ENCODE peak calls at places on chromosome 5, in ten cellular contexts. One of them, this sample, is unnamed.

GRCh38 chr5:124453221-124454032 is 293.0 kb downstream of the ZNF608 start:
- DNase-seq in adrenal gland: no peak
- DNase-seq in cardiac muscle cell: peak; percentile 47
- DNase-seq in prostate gland: no peak
- DNase-seq in BE2C: no peak
- DNase-seq in heart left ventricle: no peak
- DNase-seq in kidney: no peak
- DNase-seq in A549: no peak
- DNase-seq in NT2/D1: no peak
- DNase-seq in thoracic aorta: no peak
- DNase-seq in this sample: no peak

GRCh38 chr5:58458851-58459275 is 1.0 kb downstream of the PLK2 start:
- DNase-seq in adrenal gland: no peak
- DNase-seq in cardiac muscle cell: no peak
- DNase-seq in prostate gland: no peak
- DNase-seq in BE2C: no peak
- DNase-seq in heart left ventricle: no peak
- DNase-seq in kidney: no peak
- DNase-seq in A549: peak; percentile 54
- DNase-seq in NT2/D1: no peak
- DNase-seq in thoracic aorta: no peak
- DNase-seq in this sample: peak; percentile 14

GRCh38 chr5:27316283-27316675 is 277.9 kb upstream of the CDH9 start:
- DNase-seq in adrenal gland: no peak
- DNase-seq in cardiac muscle cell: peak; percentile 80
- DNase-seq in prostate gland: no peak
- DNase-seq in BE2C: no peak
- DNase-seq in heart left ventricle: no peak
- DNase-seq in kidney: no peak
- DNase-seq in A549: peak; percentile 4
- DNase-seq in NT2/D1: no peak
- DNase-seq in thoracic aorta: no peak
- DNase-seq in this sample: no peak

GRCh38 chr5:135386886-135387628 is 12.0 kb downstream of the MACROH2A1 start:
- DNase-seq in adrenal gland: peak; percentile 39
- DNase-seq in cardiac muscle cell: peak; percentile 93
- DNase-seq in prostate gland: no peak
- DNase-seq in BE2C: no peak
- DNase-seq in heart left ventricle: peak; percentile 47
- DNase-seq in kidney: no peak
- DNase-seq in A549: peak; percentile 88
- DNase-seq in NT2/D1: no peak
- DNase-seq in thoracic aorta: no peak
- DNase-seq in this sample: no peak

GRCh38 chr5:57618767-57619381 is 136.3 kb upstream of the ACTBL2 start:
- DNase-seq in adrenal gland: no peak
- DNase-seq in cardiac muscle cell: no peak
- DNase-seq in prostate gland: no peak
- DNase-seq in BE2C: no peak
- DNase-seq in heart left ventricle: no peak
- DNase-seq in kidney: no peak
- DNase-seq in A549: no peak
- DNase-seq in NT2/D1: no peak
- DNase-seq in thoracic aorta: no peak
- DNase-seq in this sample: no peak

GRCh38 chr5:39526914-39527477 is 102.2 kb upstream of the DAB2 start:
- DNase-seq in adrenal gland: peak; percentile 33
- DNase-seq in cardiac muscle cell: peak; percentile 54
- DNase-seq in prostate gland: no peak
- DNase-seq in BE2C: no peak
- DNase-seq in heart left ventricle: peak; percentile 35
- DNase-seq in kidney: no peak
- DNase-seq in A549: no peak
- DNase-seq in NT2/D1: peak; percentile 11
- DNase-seq in thoracic aorta: no peak
- DNase-seq in this sample: no peak

GRCh38 chr5:111706345-111706744 is 50.6 kb downstream of the NREP start:
- DNase-seq in adrenal gland: no peak
- DNase-seq in cardiac muscle cell: peak; percentile 42
- DNase-seq in prostate gland: no peak
- DNase-seq in BE2C: no peak
- DNase-seq in heart left ventricle: no peak
- DNase-seq in kidney: no peak
- DNase-seq in A549: no peak
- DNase-seq in NT2/D1: no peak
- DNase-seq in thoracic aorta: no peak
- DNase-seq in this sample: no peak

GRCh38 chr5:35360671-35361070 is 130.4 kb upstream of the PRLR start:
- DNase-seq in adrenal gland: peak; percentile 29
- DNase-seq in cardiac muscle cell: no peak
- DNase-seq in prostate gland: no peak
- DNase-seq in BE2C: no peak
- DNase-seq in heart left ventricle: no peak
- DNase-seq in kidney: no peak
- DNase-seq in A549: no peak
- DNase-seq in NT2/D1: no peak
- DNase-seq in thoracic aorta: no peak
- DNase-seq in this sample: no peak

GRCh38 chr5:59587489-59588337 is 305.8 kb downstream of the PDE4D start:
- DNase-seq in adrenal gland: peak; percentile 26
- DNase-seq in cardiac muscle cell: peak; percentile 87
- DNase-seq in prostate gland: peak; percentile 20
- DNase-seq in BE2C: peak; percentile 86
- DNase-seq in heart left ventricle: peak; percentile 52
- DNase-seq in kidney: peak; percentile 86
- DNase-seq in A549: peak; percentile 92
- DNase-seq in NT2/D1: peak; percentile 68
- DNase-seq in thoracic aorta: no peak
- DNase-seq in this sample: no peak

GRCh38 chr5:160463775-160464465 is 42.3 kb downstream of the PTTG1 start:
- DNase-seq in adrenal gland: no peak
- DNase-seq in cardiac muscle cell: peak; percentile 70
- DNase-seq in prostate gland: no peak
- DNase-seq in BE2C: no peak
- DNase-seq in heart left ventricle: no peak
- DNase-seq in kidney: no peak
- DNase-seq in A549: no peak
- DNase-seq in NT2/D1: no peak
- DNase-seq in thoracic aorta: no peak
- DNase-seq in this sample: no peak

GRCh38 chr5:71589903-71590302 is 2.8 kb downstream of the MCCC2 start:
- DNase-seq in adrenal gland: no peak
- DNase-seq in cardiac muscle cell: no peak
- DNase-seq in prostate gland: no peak
- DNase-seq in BE2C: no peak
- DNase-seq in heart left ventricle: no peak
- DNase-seq in kidney: no peak
- DNase-seq in A549: no peak
- DNase-seq in NT2/D1: no peak
- DNase-seq in thoracic aorta: no peak
- DNase-seq in this sample: no peak

GRCh38 chr5:59522201-59522831 is 371.2 kb downstream of the PDE4D start:
- DNase-seq in adrenal gland: no peak
- DNase-seq in cardiac muscle cell: no peak
- DNase-seq in prostate gland: no peak
- DNase-seq in BE2C: no peak
- DNase-seq in heart left ventricle: no peak
- DNase-seq in kidney: no peak
- DNase-seq in A549: peak; percentile 81
- DNase-seq in NT2/D1: no peak
- DNase-seq in thoracic aorta: no peak
- DNase-seq in this sample: no peak

DNA sequence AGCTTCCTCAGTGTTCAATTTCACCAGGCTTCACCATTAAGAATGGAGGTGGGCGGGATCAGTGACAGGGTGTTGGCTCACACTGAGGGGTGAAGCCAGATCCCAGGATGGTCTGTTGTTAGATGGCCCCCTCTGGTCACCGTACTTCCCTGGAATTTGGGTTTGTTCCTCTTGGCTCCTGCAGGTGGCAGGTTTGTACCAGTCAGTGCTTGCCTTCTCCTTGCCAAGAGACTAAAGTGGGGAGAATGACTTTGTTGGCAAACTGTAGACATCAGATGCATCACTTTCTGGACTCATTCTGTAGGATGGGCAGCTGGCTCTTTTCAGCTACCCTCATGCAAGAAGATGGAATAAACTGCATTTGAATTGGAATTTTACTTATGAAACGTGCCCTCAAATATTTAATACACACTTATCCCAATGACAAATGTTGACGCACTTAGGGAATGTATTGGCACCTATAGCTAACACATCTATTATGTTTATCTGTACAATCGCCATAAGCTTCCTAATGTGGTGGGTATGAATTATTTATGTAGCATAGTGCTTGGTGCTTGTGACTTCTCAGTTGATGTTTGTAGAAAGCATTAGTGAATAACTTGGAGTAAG is 31.4 kb upstream of the ANKRD55 start:
- DNase-seq in adrenal gland: peak; percentile 49
- DNase-seq in cardiac muscle cell: peak; percentile 29
- DNase-seq in prostate gland: peak; percentile 10
- DNase-seq in BE2C: peak; percentile 56
- DNase-seq in heart left ventricle: no peak
- DNase-seq in kidney: no peak
- DNase-seq in A549: peak; percentile 71
- DNase-seq in NT2/D1: peak; percentile 38
- DNase-seq in thoracic aorta: no peak
- DNase-seq in this sample: no peak
- H3K4me1 ChIP-seq in adrenal gland: peaks cover 1% of the 10 kb centered on the region
- H3K4me1 ChIP-seq in cardiac muscle cell: peaks cover 4% of the 10 kb centered on the region
- H3K4me1 ChIP-seq in prostate gland: no peaks in the 10 kb centered on the region
- H3K4me1 ChIP-seq in BE2C: no peaks in the 10 kb centered on the region
- H3K4me1 ChIP-seq in heart left ventricle: peaks cover 3% of the 10 kb centered on the region
- H3K4me1 ChIP-seq in kidney: no peaks in the 10 kb centered on the region
- H3K4me1 ChIP-seq in A549: peaks cover 8% of the 10 kb centered on the region
- H3K4me1 ChIP-seq in NT2/D1: peaks cover 2% of the 10 kb centered on the region
- H3K4me1 ChIP-seq in thoracic aorta: peaks cover 3% of the 10 kb centered on the region
- H3K4me1 ChIP-seq in this sample: no peaks in the 10 kb centered on the region

GRCh38 chr5:154401931-154402330 is 43.9 kb upstream of the SAP30L start:
- DNase-seq in adrenal gland: no peak
- DNase-seq in cardiac muscle cell: no peak
- DNase-seq in prostate gland: no peak
- DNase-seq in BE2C: no peak
- DNase-seq in heart left ventricle: no peak
- DNase-seq in kidney: no peak
- DNase-seq in A549: no peak
- DNase-seq in NT2/D1: no peak
- DNase-seq in thoracic aorta: no peak
- DNase-seq in this sample: no peak

GRCh38 chr5:154402611-154403010 is 43.2 kb upstream of the SAP30L start:
- DNase-seq in adrenal gland: no peak
- DNase-seq in cardiac muscle cell: no peak
- DNase-seq in prostate gland: no peak
- DNase-seq in BE2C: no peak
- DNase-seq in heart left ventricle: no peak
- DNase-seq in kidney: no peak
- DNase-seq in A549: no peak
- DNase-seq in NT2/D1: no peak
- DNase-seq in thoracic aorta: no peak
- DNase-seq in this sample: no peak

GRCh38 chr5:154401355-154401754 is 44.4 kb upstream of the SAP30L start:
- DNase-seq in adrenal gland: no peak
- DNase-seq in cardiac muscle cell: no peak
- DNase-seq in prostate gland: no peak
- DNase-seq in BE2C: no peak
- DNase-seq in heart left ventricle: no peak
- DNase-seq in kidney: no peak
- DNase-seq in A549: no peak
- DNase-seq in NT2/D1: no peak
- DNase-seq in thoracic aorta: no peak
- DNase-seq in this sample: no peak

GRCh38 chr5:154403234-154403633 is 42.6 kb upstream of the SAP30L start:
- DNase-seq in adrenal gland: no peak
- DNase-seq in cardiac muscle cell: no peak
- DNase-seq in prostate gland: no peak
- DNase-seq in BE2C: no peak
- DNase-seq in heart left ventricle: no peak
- DNase-seq in kidney: no peak
- DNase-seq in A549: no peak
- DNase-seq in NT2/D1: no peak
- DNase-seq in thoracic aorta: no peak
- DNase-seq in this sample: no peak

GRCh38 chr5:154400678-154401077 is 45.1 kb upstream of the SAP30L start:
- DNase-seq in adrenal gland: no peak
- DNase-seq in cardiac muscle cell: no peak
- DNase-seq in prostate gland: no peak
- DNase-seq in BE2C: no peak
- DNase-seq in heart left ventricle: no peak
- DNase-seq in kidney: no peak
- DNase-seq in A549: no peak
- DNase-seq in NT2/D1: no peak
- DNase-seq in thoracic aorta: no peak
- DNase-seq in this sample: no peak
- H3K4me1 ChIP-seq in adrenal gland: peaks cover 9% of the 10 kb centered on the region
- H3K4me1 ChIP-seq in cardiac muscle cell: peaks cover 9% of the 10 kb centered on the region
- H3K4me1 ChIP-seq in prostate gland: no peaks in the 10 kb centered on the region
- H3K4me1 ChIP-seq in BE2C: peaks cover 20% of the 10 kb centered on the region
- H3K4me1 ChIP-seq in heart left ventricle: no peaks in the 10 kb centered on the region
- H3K4me1 ChIP-seq in kidney: no peaks in the 10 kb centered on the region
- H3K4me1 ChIP-seq in A549: peaks cover 20% of the 10 kb centered on the region
- H3K4me1 ChIP-seq in NT2/D1: peaks cover 3% of the 10 kb centered on the region
- H3K4me1 ChIP-seq in thoracic aorta: peaks cover 3% of the 10 kb centered on the region
- H3K4me1 ChIP-seq in this sample: peaks cover 4% of the 10 kb centered on the region

DNA sequence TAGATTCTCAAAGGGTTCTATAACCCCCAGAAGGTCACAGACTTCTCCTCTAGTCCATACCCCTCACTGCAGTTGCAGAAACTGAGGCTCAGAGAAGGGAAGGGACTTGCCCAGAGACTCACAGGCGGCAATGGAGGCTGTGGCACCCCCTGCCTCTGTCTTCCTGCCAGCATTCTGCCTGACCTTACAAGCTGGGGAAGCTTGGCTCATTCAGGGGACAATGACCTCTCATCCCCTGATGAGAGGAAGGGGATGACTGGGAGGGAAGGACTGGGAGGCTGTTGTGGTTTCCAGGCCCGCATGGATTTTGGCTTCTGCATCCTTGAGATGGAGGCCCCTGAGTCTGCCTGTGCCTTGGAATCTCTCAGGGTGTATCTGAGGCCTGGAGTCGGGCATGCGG is 897 bp downstream of the NDST1 start:
- DNase-seq in adrenal gland: peak; percentile 52
- DNase-seq in cardiac muscle cell: no peak
- DNase-seq in prostate gland: no peak
- DNase-seq in BE2C: no peak
- DNase-seq in heart left ventricle: no peak
- DNase-seq in kidney: no peak
- DNase-seq in A549: no peak
- DNase-seq in NT2/D1: no peak
- DNase-seq in thoracic aorta: no peak
- DNase-seq in this sample: no peak
- H3K4me1 ChIP-seq in adrenal gland: peaks cover 94% of the 10 kb centered on the region
- H3K4me1 ChIP-seq in cardiac muscle cell: peaks cover 46% of the 10 kb centered on the region
- H3K4me1 ChIP-seq in prostate gland: peaks cover 52% of the 10 kb centered on the region
- H3K4me1 ChIP-seq in BE2C: peaks cover 27% of the 10 kb centered on the region
- H3K4me1 ChIP-seq in heart left ventricle: peaks cover 72% of the 10 kb centered on the region
- H3K4me1 ChIP-seq in kidney: peaks cover 69% of the 10 kb centered on the region
- H3K4me1 ChIP-seq in A549: peaks cover 80% of the 10 kb centered on the region
- H3K4me1 ChIP-seq in NT2/D1: peaks cover 31% of the 10 kb centered on the region
- H3K4me1 ChIP-seq in thoracic aorta: peaks cover 52% of the 10 kb centered on the region
- H3K4me1 ChIP-seq in this sample: no peaks in the 10 kb centered on the region

GRCh38 chr5:37471666-37472197 is 92.6 kb downstream of the WDR70 start:
- DNase-seq in adrenal gland: no peak
- DNase-seq in cardiac muscle cell: no peak
- DNase-seq in prostate gland: no peak
- DNase-seq in BE2C: no peak
- DNase-seq in heart left ventricle: no peak
- DNase-seq in kidney: no peak
- DNase-seq in A549: no peak
- DNase-seq in NT2/D1: no peak
- DNase-seq in thoracic aorta: no peak
- DNase-seq in this sample: no peak
- H3K4me1 ChIP-seq in adrenal gland: no peaks in the 10 kb centered on the region
- H3K4me1 ChIP-seq in cardiac muscle cell: no peaks in the 10 kb centered on the region
- H3K4me1 ChIP-seq in prostate gland: no peaks in the 10 kb centered on the region
- H3K4me1 ChIP-seq in BE2C: no peaks in the 10 kb centered on the region
- H3K4me1 ChIP-seq in heart left ventricle: no peaks in the 10 kb centered on the region
- H3K4me1 ChIP-seq in kidney: no peaks in the 10 kb centered on the region
- H3K4me1 ChIP-seq in A549: no peaks in the 10 kb centered on the region
- H3K4me1 ChIP-seq in NT2/D1: no peaks in the 10 kb centered on the region
- H3K4me1 ChIP-seq in thoracic aorta: no peaks in the 10 kb centered on the region
- H3K4me1 ChIP-seq in this sample: no peaks in the 10 kb centered on the region